ENCODE peak calls at places on chromosomes 3 and 15, in four cellular contexts. T is left ventricle myocardium inferior, H is endothelial cell of umbilical vein, N is bronchial epithelial cell. J is an unnamed sample.
A peak's percentile ranks its signal among the peaks of the same experiment; 100 is the strongest.

GRCh38 chr3:49534581-49535495 is 19.4 kb upstream of the BSN start:
- DNase-seq in H (no peak), T (no peak), N (no peak), J (no peak)

GRCh38 chr3:41198950-41199865 is at the start of gene CTNNB1:
- DNase-seq in N (peak; percentile 65), H (peak; percentile 91), T (peak; percentile 94), J (peak; percentile 92)

GRCh38 chr15:70137975-70138374 is 40.3 kb upstream of the TLE3 start:
- DNase-seq in T (no peak), H (no peak), N (no peak), J (no peak)

GRCh38 chr15:72271895-72272212 is 500 bp downstream of the PARP6 start:
- DNase-seq in N (peak; percentile 15), T (no peak), H (peak; percentile 36), J (peak; percentile 19)

GRCh38 chr3:45126730-45127129 is 19.4 kb downstream of the CDCP1 start:
- DNase-seq in T (no peak), H (no peak), N (peak; percentile 80), J (no peak)

GRCh38 chr3:188584162-188584529 is 430.2 kb downstream of the LPP start:
- DNase-seq in T (no peak), H (peak; percentile 78), N (peak; percentile 88), J (peak; percentile 85)

GRCh38 chr15:101410612-101411011 is 78.9 kb downstream of the PCSK6 start:
- DNase-seq in T (peak; percentile 9), N (no peak), H (no peak), J (no peak)

GRCh38 chr3:35505181-35505580 is 134.1 kb upstream of the ARPP21 start:
- DNase-seq in T (no peak), N (no peak), H (no peak), J (no peak)

GRCh38 chr3:175410251-175410650 is 551.1 kb downstream of the NAALADL2 start:
- DNase-seq in H (no peak), T (no peak), N (no peak), J (peak; percentile 56)

GRCh38 chr15:63292771-63293170 is 15.4 kb downstream of the APH1B start:
- DNase-seq in N (no peak), H (no peak), T (no peak), J (peak; percentile 30)

GRCh38 chr3:8851703-8852102 is 82.3 kb upstream of the OXTR start:
- DNase-seq in H (no peak), N (peak; percentile 29), T (no peak), J (peak; percentile 76)

GRCh38 chr3:139538733-139539132 is 809 bp downstream of the RBP1 start:
- DNase-seq in T (no peak), H (no peak), N (no peak), J (peak; percentile 53)

GRCh38 chr15:40097968-40098476 is 10.7 kb downstream of the BMF start:
- DNase-seq in H (peak; percentile 72), T (peak; percentile 65), N (no peak), J (no peak)

GRCh38 chr3:176430244-176430893 is 766.9 kb downstream of the TBL1XR1 start:
- DNase-seq in N (peak; percentile 42), H (peak; percentile 40), T (no peak), J (peak; percentile 68)

GRCh38 chr3:34017757-34018156 is 219.3 kb downstream of the PDCD6IP start:
- DNase-seq in T (no peak), N (no peak), H (no peak), J (no peak)

GRCh38 chr3:51830986-51831385 is 30.4 kb upstream of the IQCF2 start:
- DNase-seq in T (no peak), N (no peak), H (no peak), J (no peak)

GRCh38 chr3:184003187-184003967 is 14.3 kb downstream of the ABCC5 start:
- DNase-seq in N (peak; percentile 90), T (no peak), H (peak; percentile 66), J (peak; percentile 38)

GRCh38 chr3:39577541-39577940 is 110.1 kb downstream of the MOBP start:
- DNase-seq in H (no peak), T (no peak), N (no peak), J (no peak)
- H3K4me3 ChIP-seq in H (no peak overlapping the region), T (no peak overlapping the region), N (no peak overlapping the region), J (no peak overlapping the region)

GRCh38 chr3:128103277-128103676 is 20.3 kb downstream of the RUVBL1 start:
- DNase-seq in H (no peak), T (no peak), N (no peak), J (no peak)

GRCh38 chr3:128111147-128111546 is 12.5 kb downstream of the RUVBL1 start:
- DNase-seq in T (no peak), H (no peak), N (no peak), J (no peak)

GRCh38 chr3:128112406-128112968 is 11.1 kb downstream of the RUVBL1 start:
- DNase-seq in N (peak; percentile 86), T (no peak), H (peak; percentile 89), J (peak; percentile 94)

GRCh38 chr3:128107809-128108208 is 15.8 kb downstream of the RUVBL1 start:
- DNase-seq in H (no peak), N (no peak), T (peak; percentile 36), J (no peak)
- TF ChIP-seq CTCF in H (no peak), N (no peak), T (no peak), J (no peak)

DNA sequence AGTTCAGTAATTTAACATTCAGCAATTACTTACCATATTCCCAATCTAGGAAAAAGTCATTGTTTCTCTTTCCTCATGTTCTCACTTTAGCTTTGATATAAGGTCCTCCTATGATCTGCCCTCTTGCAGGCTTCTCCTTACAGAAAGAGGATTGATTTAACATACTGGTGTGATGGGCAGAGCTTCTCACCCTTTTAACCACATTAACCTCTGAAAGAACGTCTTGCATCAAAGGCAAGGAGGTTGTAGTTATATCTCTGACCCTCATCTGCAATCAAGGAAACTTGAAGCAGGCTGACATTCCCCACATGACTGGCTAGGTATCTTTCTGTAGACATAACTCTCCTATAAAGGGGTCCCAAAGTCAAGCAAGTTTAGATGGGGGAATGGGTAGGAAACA is 39.5 kb downstream of the BTLA start:
- DNase-seq in T (no peak), N (no peak), H (no peak), J (no peak)
- H3K4me3 ChIP-seq in T (no peak overlapping the region), N (no peak overlapping the region), H (no peak overlapping the region), J (no peak overlapping the region)

DNA sequence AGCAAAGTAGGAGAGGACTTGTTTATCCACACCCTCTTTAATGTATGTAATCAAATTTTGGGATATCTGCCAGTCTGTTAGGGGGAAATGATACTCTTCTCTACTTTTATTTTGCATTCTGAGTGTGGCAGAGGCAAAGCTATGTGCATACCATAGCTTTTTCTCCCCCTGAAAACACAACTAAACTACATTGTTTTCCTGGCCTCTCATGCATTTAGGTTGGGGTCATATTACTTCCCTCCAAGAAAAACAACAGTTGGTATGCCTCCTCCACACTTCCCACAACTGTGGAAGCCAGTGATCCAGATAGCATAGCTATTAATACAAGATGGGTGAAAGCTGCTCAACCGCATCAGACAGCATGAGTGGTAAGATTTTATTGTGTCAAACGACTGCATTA is 6.9 kb downstream of the RPL15 start:
- DNase-seq in H (peak; percentile 84), N (no peak), T (no peak), J (no peak)
- TF ChIP-seq CTCF in H (no peak), N (no peak), T (no peak), J (no peak)

DNA sequence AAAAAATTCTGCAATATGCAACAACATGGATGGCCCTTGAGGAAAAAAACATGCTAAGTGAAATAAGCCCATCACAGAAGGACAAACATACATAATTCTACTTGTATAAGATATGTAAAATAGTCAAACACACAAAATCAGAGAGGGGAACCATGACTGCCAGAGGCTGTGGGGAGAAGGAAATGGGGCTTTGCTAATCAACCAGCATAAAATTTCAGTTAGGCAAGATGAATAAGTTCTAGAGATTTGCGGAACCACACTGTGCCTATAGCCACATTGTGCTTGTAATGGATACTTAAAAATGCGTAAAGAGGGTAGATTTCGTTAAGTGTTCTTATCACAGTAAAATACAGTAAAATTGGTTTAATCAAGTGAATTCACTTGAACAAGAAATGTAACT is 33.7 kb upstream of the SPTBN5 start:
- DNase-seq in T (no peak), N (no peak), H (no peak), J (no peak)
- H3K4me3 ChIP-seq in T (no peak overlapping the region), N (no peak overlapping the region), H (no peak overlapping the region), J (no peak overlapping the region)

DNA sequence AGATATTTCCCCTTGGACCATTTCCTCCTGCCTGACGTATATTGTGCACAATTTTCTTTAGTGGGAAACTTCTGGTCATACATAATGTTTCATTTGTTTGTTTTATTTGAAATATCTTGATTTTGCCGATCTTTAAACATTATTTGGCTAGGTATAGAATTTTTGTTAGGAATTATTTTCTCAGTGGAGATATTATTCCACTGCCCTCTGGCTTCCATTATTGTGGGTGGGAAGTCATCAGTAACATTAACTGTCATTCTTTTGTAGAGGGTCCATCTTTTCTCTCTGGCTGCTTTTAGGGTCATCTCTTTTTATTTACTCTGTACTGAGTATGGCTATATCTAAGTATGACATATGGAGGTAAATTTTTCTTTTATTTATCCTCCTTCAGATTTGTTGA is 135.5 kb upstream of the LIPC start:
- DNase-seq in T (no peak), H (no peak), N (no peak), J (no peak)
- TF ChIP-seq CTCF in T (no peak), H (no peak), N (no peak), J (no peak)

GRCh38 chr15:51756482-51756881 is 5.1 kb downstream of the TMOD2 start:
- DNase-seq in H (no peak), T (no peak), N (no peak), J (no peak)

GRCh38 chr15:51754267-51754666 is 2.9 kb downstream of the TMOD2 start:
- DNase-seq in H (no peak), N (no peak), T (no peak), J (no peak)

GRCh38 chr15:51758645-51759044 is 7.2 kb downstream of the TMOD2 start:
- DNase-seq in N (no peak), H (no peak), T (peak; percentile 71), J (peak; percentile 97)

GRCh38 chr15:51757463-51757862 is 6.1 kb downstream of the TMOD2 start:
- DNase-seq in N (no peak), H (no peak), T (no peak), J (no peak)

DNA sequence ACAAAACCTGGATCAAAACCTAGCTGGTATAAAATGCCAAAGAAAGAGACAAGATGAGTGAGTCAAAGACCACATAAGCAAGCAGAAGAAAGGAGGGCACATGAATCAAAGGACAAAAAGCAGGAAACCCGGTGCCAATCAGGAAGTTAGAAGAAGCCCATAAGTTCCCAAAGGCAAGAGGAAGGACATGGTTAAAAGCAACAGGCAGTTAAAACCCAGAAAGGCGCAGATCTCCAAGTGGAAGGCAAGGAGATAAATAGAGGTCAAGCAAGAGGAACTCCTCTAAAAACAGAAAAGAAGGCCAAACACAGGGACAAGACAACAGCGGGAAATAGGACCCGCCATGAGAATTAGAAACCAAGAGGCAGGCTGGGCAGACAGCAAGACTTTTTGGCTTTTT is 4.4 kb downstream of the TMOD2 start:
- DNase-seq in H (no peak), N (no peak), T (no peak), J (no peak)
- H3K4me3 ChIP-seq in H (no peak overlapping the region), N (no peak overlapping the region), T (no peak overlapping the region), J (no peak overlapping the region)

GRCh38 chr15:28918141-28918983 is 32.6 kb downstream of the APBA2 start:
- DNase-seq in N (no peak), H (no peak), T (no peak), J (no peak)
- TF ChIP-seq CTCF in N (no peak), H (peak; percentile 15), T (peak; percentile 21), J (no peak)

GRCh38 chr3:158775001-158775400 is 26.9 kb upstream of the MFSD1 start:
- DNase-seq in N (no peak), H (no peak), T (no peak), J (peak; percentile 24)
- H3K4me3 ChIP-seq in N (no peak overlapping the region), H (no peak overlapping the region), T (no peak overlapping the region), J (no peak overlapping the region)

J was measured in fibroblast of mammary gland.